ENCODE peak calls at places on chromosome 16, in five cellular contexts. A is left ventricle myocardium inferior, D is transverse colon, S is stomach, W is AG04449. N is an unnamed sample.

GRCh38 chr16:27199747-27200146 is 3.6 kb upstream of the KDM8 start:
- DNase-seq in A (no peak), S (no peak), W (no peak), D (no peak), N (no peak)

GRCh38 chr16:67148221-67148620 is 2.6 kb downstream of the B3GNT9 start:
- DNase-seq in D (no peak), W (no peak), S (no peak), A (no peak), N (no peak)

GRCh38 chr16:14611660-14612059 is 18.4 kb downstream of the PARN start:
- DNase-seq in A (no peak), W (no peak), D (no peak), S (no peak), N (no peak)

GRCh38 chr16:85612801-85613608 is at the start of gene GSE1:
- DNase-seq in D (peak), W (no peak), S (peak), A (peak), N (no peak)

GRCh38 chr16:56771558-56772279 is 41.8 kb downstream of the NUP93 start:
- DNase-seq in D (no peak), S (no peak), A (no peak), W (no peak), N (no peak)

GRCh38 chr16:65418435-65418834 is 296.6 kb upstream of the CDH11 start:
- DNase-seq in A (no peak), D (no peak), S (no peak), W (no peak), N (no peak)

GRCh38 chr16:28213396-28213795 is 1.6 kb upstream of the XPO6 start:
- DNase-seq in S (no peak), W (no peak), D (no peak), A (no peak), N (no peak)

GRCh38 chr16:57892041-57892440 is 78.9 kb downstream of the CNGB1 start:
- DNase-seq in A (no peak), S (no peak), D (no peak), W (peak), N (peak)

GRCh38 chr16:67022531-67023214 is 6.3 kb upstream of the CBFB start:
- DNase-seq in D (no peak), W (peak), A (no peak), S (peak), N (no peak)

DNA sequence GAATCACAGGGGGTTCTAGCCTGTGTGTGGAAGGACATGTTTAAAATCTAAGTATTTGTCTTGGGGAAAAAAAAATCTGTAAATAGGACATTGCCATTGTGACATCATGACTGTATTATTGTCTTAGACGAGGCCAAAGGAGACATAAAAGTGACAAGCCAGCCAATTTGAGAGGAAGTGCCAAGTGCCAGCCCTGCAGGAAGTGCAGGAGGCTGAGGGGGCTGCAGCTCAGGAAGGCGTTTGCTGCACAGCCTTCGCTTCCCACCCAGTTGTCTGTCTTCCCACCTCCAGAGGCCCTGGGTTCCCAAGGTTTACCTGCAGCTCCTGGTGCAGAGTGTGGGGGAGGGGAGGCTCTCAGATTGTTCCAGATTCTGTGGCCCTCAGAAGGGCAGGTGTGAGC is 1.3 kb downstream of the ADCY7 start:
- DNase-seq in W (no peak), D (no peak), S (no peak), A (no peak), N (no peak)
- H3K4me3 ChIP-seq in W (no peak), D (no peak), S (no peak), A (peak), N (no peak)

GRCh38 chr16:81445143-81445922 is 725 bp downstream of the CMIP start:
- DNase-seq in A (no peak), D (peak), S (peak), W (no peak), N (no peak)

GRCh38 chr16:81442220-81442908 is 2.2 kb upstream of the CMIP start:
- DNase-seq in A (no peak), D (no peak), W (no peak), S (no peak), N (no peak)

GRCh38 chr16:81442909-81443687 is 1.5 kb upstream of the CMIP start:
- DNase-seq in A (no peak), D (no peak), S (no peak), W (no peak), N (no peak)

GRCh38 chr16:81444448-81445121 is at the start of gene CMIP:
- DNase-seq in S (peak), A (peak), W (no peak), D (peak), N (peak)

DNA sequence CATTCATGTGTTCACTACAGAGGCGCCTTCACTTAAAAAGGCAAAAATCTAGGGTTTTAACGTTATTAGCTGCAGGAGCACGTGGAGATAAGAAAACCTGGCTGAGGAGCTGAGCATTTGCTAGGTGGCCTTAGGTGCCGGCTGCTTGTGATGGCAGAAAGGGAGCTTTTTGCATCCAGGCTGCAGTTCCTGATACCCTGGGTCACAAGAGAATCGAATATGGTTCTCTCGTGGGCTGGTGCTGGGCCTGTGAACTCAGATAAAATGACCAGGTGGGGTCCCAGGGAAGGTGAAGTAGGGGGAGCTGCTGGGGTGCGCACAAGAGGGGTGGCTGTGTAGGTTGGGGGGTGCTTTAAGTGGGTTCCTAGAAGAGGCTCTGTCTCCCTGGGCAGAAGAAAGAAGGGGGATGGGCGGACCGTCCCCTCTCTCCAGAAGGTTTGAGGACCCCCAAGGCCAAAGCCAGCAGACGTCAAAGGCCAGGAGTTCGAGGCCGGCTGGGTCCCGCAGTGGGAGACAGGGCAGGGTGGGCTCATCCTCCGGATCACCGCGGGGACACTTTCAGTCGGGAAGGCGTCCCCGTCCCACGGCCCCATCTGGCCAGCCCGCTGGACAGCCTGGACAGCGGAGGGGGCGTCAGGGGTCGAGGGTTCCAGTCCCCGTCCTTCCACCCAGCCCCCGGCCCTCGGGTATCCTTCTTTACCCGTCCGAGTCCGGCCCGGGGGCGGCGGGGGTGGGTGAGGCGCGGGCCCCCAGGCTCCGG is 740 bp upstream of the CMIP start:
- DNase-seq in D (peak), S (no peak), A (peak), W (no peak), N (no peak)
- H3K4me3 ChIP-seq in D (peak), S (peak), A (peak), W (peak), N (peak)

GRCh38 chr16:24216961-24217360 is 39.2 kb upstream of the CACNG3 start:
- DNase-seq in D (no peak), S (no peak), W (no peak), A (no peak), N (no peak)
- H3K4me3 ChIP-seq in D (no peak), S (no peak), W (no peak), A (no peak), N (no peak)

GRCh38 chr16:31183432-31184428 is 3.8 kb downstream of the FUS start:
- DNase-seq in W (no peak), S (no peak), D (no peak), A (no peak), N (no peak)
- H3K4me3 ChIP-seq in W (peak), S (no peak), D (no peak), A (peak), N (no peak)

GRCh38 chr16:71225145-71225544 is 5.4 kb downstream of the HYDIN start:
- DNase-seq in S (no peak), A (no peak), W (no peak), D (no peak), N (no peak)
- H3K4me3 ChIP-seq in S (no peak), A (no peak), W (no peak), D (no peak), N (no peak)

DNA sequence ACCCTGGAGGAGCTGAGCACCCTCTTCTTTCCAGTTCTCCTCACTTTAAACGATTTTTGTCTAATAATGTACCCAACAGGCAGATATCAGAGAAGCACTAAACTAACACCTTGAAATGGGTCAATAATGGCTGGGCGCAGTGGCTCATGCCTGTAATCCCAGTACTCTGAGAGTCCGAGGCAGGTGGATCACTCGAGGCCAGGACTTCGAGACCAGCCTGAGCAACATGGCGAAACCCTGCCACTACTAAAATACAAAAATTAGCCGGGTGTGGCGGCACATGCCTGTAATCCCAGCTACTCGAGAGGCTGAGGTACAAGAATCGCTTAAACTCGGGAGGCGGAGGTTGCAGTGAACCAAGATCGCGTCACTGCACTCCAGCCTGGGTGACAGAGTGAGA is 57.4 kb downstream of the ZFHX3 start:
- DNase-seq in W (no peak), S (no peak), D (no peak), A (no peak), N (no peak)
- H3K4me3 ChIP-seq in W (no peak), S (no peak), D (no peak), A (peak), N (peak)

DNA sequence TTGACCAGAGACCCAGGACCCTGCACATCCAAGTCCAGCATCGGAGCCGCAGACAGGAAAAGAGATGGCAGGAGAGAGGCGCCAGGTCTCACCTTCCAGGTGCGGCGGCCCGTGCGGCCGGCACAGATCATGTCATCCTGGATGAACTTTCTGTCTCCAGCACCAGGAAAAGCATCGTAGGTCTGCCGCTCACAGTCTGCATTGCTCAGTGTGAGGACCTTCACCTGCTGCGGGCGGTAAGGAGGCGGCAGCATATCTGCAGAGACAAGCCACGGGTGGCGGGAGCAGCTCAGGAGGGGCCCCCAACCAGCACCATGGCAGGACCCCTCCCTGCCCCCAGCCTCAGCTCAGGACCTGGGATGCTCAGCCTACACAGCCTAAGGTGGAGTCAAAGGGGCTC is 17.9 kb downstream of the TPSD1 start:
- DNase-seq in D (no peak), A (no peak), S (no peak), W (no peak), N (no peak)
- H3K4me3 ChIP-seq in D (no peak), A (no peak), S (no peak), W (no peak), N (no peak)

DNA sequence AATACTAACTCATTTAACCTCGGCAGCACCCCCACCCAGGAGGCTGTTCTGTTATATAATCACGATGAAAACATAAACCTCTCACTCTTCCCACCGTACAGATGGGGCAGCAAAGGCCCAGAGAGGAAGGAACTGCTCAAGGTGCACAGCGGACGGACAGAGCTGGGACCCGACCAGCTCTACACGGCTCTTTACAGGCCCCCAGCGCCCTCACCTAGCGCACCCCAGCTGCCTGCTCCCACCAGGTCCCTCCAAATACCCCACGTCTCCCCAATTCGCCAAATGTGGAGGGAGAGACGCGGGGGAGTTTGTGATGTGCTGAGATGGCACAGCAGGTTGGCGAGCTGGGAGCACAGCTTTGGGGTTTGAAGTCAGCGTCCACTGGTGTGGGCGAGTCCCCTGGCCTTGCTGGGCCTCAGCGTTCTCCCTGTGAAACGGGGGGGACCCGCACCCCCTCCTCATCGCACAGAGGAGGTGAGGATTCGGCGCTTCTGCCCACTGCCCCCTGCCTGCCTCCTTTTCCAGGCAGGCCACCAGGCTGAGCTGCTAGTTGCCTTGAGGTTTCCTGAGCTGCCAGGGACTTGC is 54.1 kb downstream of the CBFA2T3 start:
- DNase-seq in S (no peak), D (no peak), W (no peak), A (no peak), N (no peak)
- H3K4me3 ChIP-seq in S (no peak), D (no peak), W (no peak), A (peak), N (no peak)

GRCh38 chr16:10738231-10739077 is 5.2 kb upstream of the NUBP1 start:
- DNase-seq in W (no peak), D (peak), S (peak), A (peak), N (no peak)

GRCh38 chr16:10740000-10740844 is 3.4 kb upstream of the NUBP1 start:
- DNase-seq in A (no peak), D (no peak), S (peak), W (no peak), N (no peak)

GRCh38 chr16:10740845-10741208 is 2.8 kb upstream of the NUBP1 start:
- DNase-seq in A (no peak), W (no peak), S (peak), D (no peak), N (no peak)

GRCh38 chr16:10741844-10742243 is 1.8 kb upstream of the NUBP1 start:
- DNase-seq in D (peak), W (no peak), A (peak), S (peak), N (no peak)

DNA sequence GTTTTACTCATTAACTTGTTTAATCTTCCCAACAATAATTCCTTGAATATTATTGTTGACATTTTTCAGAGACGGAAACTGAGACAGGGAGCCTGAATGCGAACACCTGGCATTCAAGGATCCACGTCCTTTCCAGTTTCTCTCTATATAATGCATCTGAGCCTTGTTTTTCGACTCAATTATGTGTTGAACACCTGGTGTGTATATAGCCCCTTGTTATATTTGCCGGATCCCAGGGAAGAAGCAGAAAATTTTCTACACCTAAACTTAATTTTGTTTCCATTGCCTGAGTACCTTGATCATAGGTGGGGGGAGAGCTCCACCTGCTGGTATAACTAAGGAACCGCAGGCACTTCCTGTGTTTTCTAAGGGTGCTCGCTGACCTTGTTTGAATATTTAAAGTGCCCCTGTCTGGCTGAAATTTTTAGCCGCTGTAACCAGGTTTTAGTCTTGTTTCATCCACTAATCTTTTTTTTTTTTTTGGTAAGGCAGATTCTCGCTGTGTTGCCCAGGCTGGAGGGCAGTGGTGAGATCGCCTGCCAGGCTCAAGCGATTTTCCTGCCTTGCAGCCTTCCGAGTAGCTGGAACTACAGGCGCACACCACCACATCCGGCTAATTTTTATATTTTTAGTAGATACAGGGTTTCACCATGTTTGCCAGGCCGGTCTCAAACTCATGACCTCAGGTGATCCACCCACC is 6.6 kb upstream of the NUBP1 start:
- DNase-seq in W (no peak), D (peak), A (no peak), S (peak), N (no peak)
- H3K4me3 ChIP-seq in W (no peak), D (peak), A (peak), S (peak), N (no peak)

DNA sequence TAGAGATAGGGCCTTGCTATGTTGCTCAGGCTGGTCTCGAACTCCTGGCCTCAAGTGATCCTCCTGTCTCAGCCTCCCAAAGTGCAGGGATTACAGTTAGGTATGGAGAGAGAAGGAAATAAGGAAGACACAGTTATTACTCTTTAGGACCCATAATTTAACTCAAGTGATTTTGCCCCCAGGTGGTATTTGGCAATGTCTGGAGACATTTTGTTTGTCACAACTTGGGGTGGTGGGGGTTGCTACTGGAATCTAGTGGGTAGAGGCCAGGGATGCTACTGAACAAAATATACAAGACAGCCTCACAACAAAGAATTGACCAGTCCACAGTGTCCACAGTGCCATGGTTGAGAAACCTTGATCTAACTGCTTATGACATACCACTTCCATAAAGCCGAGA is 64.1 kb downstream of the PRKCB start:
- DNase-seq in A (no peak), S (no peak), D (no peak), W (no peak), N (no peak)
- H3K4me3 ChIP-seq in A (no peak), S (no peak), D (no peak), W (no peak), N (no peak)